ENCODE peak calls at places on chromosomes 3 and 15, in eight cellular contexts. M is Panc1; T is fibroblast of pulmonary artery; L is CD8-positive, alpha-beta T cell; R is HFFc6; W is bronchial epithelial cell; B is lower lobe of right lung; O is mucosa of descending colon. I is an unnamed sample.
A peak's percentile ranks its signal among the peaks of the same experiment; 100 is the strongest.

GRCh38 chr15:37980010-37980409 is 45.6 kb downstream of the TMCO5A start:
- DNase-seq in M (no peak), T (no peak), L (no peak), R (no peak), W (no peak), B (no peak), O (no peak), I (no peak)

GRCh38 chr3:15428539-15428938 is 1.1 kb downstream of the EAF1 start:
- DNase-seq in M (no peak), T (peak; percentile 62), L (no peak), R (peak; percentile 88), W (peak; percentile 95), B (no peak), O (no peak), I (no peak)

GRCh38 chr3:51637941-51638471 is 33.0 kb upstream of the TEX264 start:
- DNase-seq in M (peak; percentile 36), T (peak; percentile 75), L (no peak), R (peak; percentile 67), W (peak; percentile 77), B (no peak), O (peak; percentile 36), I (peak; percentile 61)

GRCh38 chr3:101193957-101194356 is 126.4 kb downstream of the IMPG2 start:
- DNase-seq in M (no peak), T (peak; percentile 54), L (no peak), R (peak; percentile 45), W (peak; percentile 56), B (no peak), O (no peak), I (no peak)

GRCh38 chr15:62462721-62463120 is 297.6 kb upstream of the C2CD4B start:
- DNase-seq in M (no peak), T (no peak), L (no peak), R (no peak), W (no peak), B (no peak), O (no peak), I (no peak)

GRCh38 chr3:176974303-176974702 is 223.0 kb downstream of the TBL1XR1 start:
- DNase-seq in M (no peak), T (no peak), L (no peak), R (no peak), W (no peak), B (no peak), O (no peak), I (no peak)

GRCh38 chr3:103787879-103788278 is 1353.1 kb downstream of the ZPLD1 start:
- DNase-seq in M (no peak), T (no peak), L (no peak), R (no peak), W (peak; percentile 17), B (no peak), O (no peak), I (no peak)

GRCh38 chr3:27722957-27723802 is 1.1 kb upstream of the EOMES start:
- DNase-seq in M (no peak), T (no peak), L (no peak), R (no peak), W (no peak), B (no peak), O (no peak), I (no peak)

GRCh38 chr3:55461896-55462295 is 25.2 kb downstream of the WNT5A start:
- DNase-seq in M (no peak), T (peak; percentile 69), L (no peak), R (peak; percentile 75), W (peak; percentile 58), B (no peak), O (no peak), I (no peak)

GRCh38 chr15:39444729-39445470 is 136.0 kb upstream of the THBS1 start:
- DNase-seq in M (no peak), T (no peak), L (no peak), R (peak; percentile 24), W (no peak), B (no peak), O (no peak), I (no peak)

GRCh38 chr3:10442151-10442795 is 63.1 kb downstream of the ATP2B2 start:
- DNase-seq in M (no peak), T (no peak), L (no peak), R (peak; percentile 43), W (no peak), B (no peak), O (no peak), I (no peak)

GRCh38 chr3:101042996-101043686 is 49.9 kb upstream of the ABI3BP start:
- DNase-seq in M (no peak), T (no peak), L (no peak), R (peak; percentile 60), W (peak; percentile 51), B (no peak), O (no peak), I (no peak)

GRCh38 chr3:135491478-135491877 is 474.1 kb upstream of the PPP2R3A start:
- DNase-seq in M (no peak), T (no peak), L (no peak), R (peak; percentile 43), W (no peak), B (no peak), O (no peak), I (no peak)

GRCh38 chr3:127284258-127284657 is 3.6 kb downstream of the PRR20G start:
- DNase-seq in M (no peak), T (no peak), L (no peak), R (no peak), W (no peak), B (no peak), O (no peak), I (no peak)

GRCh38 chr3:18634451-18634850 is 209.3 kb upstream of the SATB1 start:
- DNase-seq in M (no peak), T (no peak), L (no peak), R (no peak), W (no peak), B (no peak), O (no peak), I (no peak)

GRCh38 chr3:100708989-100709839 is at the start of gene TFG:
- DNase-seq in M (peak; percentile 96), T (peak; percentile 100), L (peak; percentile 95), R (peak; percentile 99), W (peak; percentile 98), B (peak; percentile 98), O (peak; percentile 99), I (peak; percentile 97)

GRCh38 chr15:31360843-31361763 is 34.5 kb downstream of the KLF13 start:
- DNase-seq in M (no peak), T (no peak), L (peak; percentile 80), R (no peak), W (peak; percentile 43), B (peak; percentile 79), O (peak; percentile 79), I (no peak)

GRCh38 chr15:93333826-93334225 is 244.8 kb upstream of the RGMA start:
- DNase-seq in M (no peak), T (no peak), L (no peak), R (no peak), W (no peak), B (no peak), O (no peak), I (peak; percentile 5)
- TF ChIP-seq CTCF in M (no peak), T (no peak), L (no peak), R (no peak), W (no peak), B (no peak), O (no peak), I (no peak)

DNA sequence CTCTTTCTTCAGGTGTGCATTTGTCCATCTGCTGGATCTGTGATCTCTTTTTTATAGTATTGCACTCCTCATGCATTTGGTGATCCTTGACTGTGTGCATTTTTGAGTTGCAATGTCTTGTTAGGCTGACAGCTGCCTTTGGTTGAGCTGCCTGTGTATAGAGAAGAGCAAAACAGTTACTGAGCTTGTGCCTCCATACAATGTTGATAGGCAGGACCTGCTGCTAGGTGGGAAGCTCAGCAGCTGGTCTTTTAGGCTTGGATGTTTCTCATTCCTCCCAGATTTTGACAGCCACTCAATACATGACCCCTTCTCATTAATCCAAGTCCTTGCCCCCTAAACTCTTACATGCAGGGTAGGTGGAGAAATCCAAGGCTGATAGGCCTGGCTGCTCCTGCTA is 74.8 kb upstream of the PIAS1 start:
- DNase-seq in M (no peak), T (no peak), L (no peak), R (no peak), W (no peak), B (no peak), O (no peak), I (no peak)
- TF ChIP-seq CTCF in M (no peak), T (no peak), L (no peak), R (no peak), W (no peak), B (no peak), O (no peak), I (no peak)

GRCh38 chr3:37867144-37867543 is 5.5 kb downstream of the CTDSPL start:
- DNase-seq in M (no peak), T (no peak), L (no peak), R (no peak), W (no peak), B (no peak), O (no peak), I (no peak)

GRCh38 chr3:37863552-37863865 is 1.8 kb downstream of the CTDSPL start:
- DNase-seq in M (no peak), T (no peak), L (no peak), R (no peak), W (no peak), B (no peak), O (no peak), I (no peak)

GRCh38 chr3:37863949-37864822 is 2.5 kb downstream of the CTDSPL start:
- DNase-seq in M (no peak), T (no peak), L (no peak), R (no peak), W (peak; percentile 18), B (no peak), O (no peak), I (no peak)

GRCh38 chr3:37862712-37863551 is 1.3 kb downstream of the CTDSPL start:
- DNase-seq in M (no peak), T (peak; percentile 53), L (no peak), R (peak; percentile 45), W (peak; percentile 37), B (no peak), O (no peak), I (no peak)

GRCh38 chr3:37864904-37865303 is 3.2 kb downstream of the CTDSPL start:
- DNase-seq in M (no peak), T (no peak), L (no peak), R (no peak), W (no peak), B (no peak), O (no peak), I (no peak)
- TF ChIP-seq CTCF in M (no peak), T (no peak), L (no peak), R (no peak), W (no peak), B (no peak), O (no peak), I (no peak)

GRCh38 chr3:194298331-194299227 is 52.5 kb downstream of the CPN2 start:
- DNase-seq in M (no peak), T (no peak), L (no peak), R (no peak), W (no peak), B (no peak), O (no peak), I (no peak)

GRCh38 chr3:194294888-194295214 is 56.3 kb downstream of the CPN2 start:
- DNase-seq in M (no peak), T (no peak), L (no peak), R (no peak), W (no peak), B (no peak), O (no peak), I (no peak)

GRCh38 chr3:194296832-194297666 is 54.1 kb downstream of the CPN2 start:
- DNase-seq in M (no peak), T (no peak), L (no peak), R (no peak), W (no peak), B (peak; percentile 62), O (peak; percentile 56), I (peak; percentile 31)

GRCh38 chr3:194294199-194294887 is 56.8 kb downstream of the CPN2 start:
- DNase-seq in M (no peak), T (no peak), L (no peak), R (no peak), W (no peak), B (no peak), O (no peak), I (no peak)

GRCh38 chr3:194296448-194296831 is 54.7 kb downstream of the CPN2 start:
- DNase-seq in M (no peak), T (peak; percentile 94), L (no peak), R (peak; percentile 61), W (peak; percentile 93), B (no peak), O (no peak), I (no peak)
- TF ChIP-seq CTCF in M (no peak), T (no peak), L (no peak), R (no peak), W (no peak), B (no peak), O (no peak), I (no peak)

I was measured in endothelial cell.